ENCODE peak calls at places on chromosomes 16 and 17, in nine cellular contexts. K is pancreas; J is SJCRH30; H is adrenal gland; U is GM23338; D is suprapubic skin; E is CD8-positive, alpha-beta memory T cell; X is aorta; S is A549. Z is an unnamed sample. For H3K4me1, the result is how much of the 10 kb centered on the place peaks cover.

GRCh38 chr17:67293251-67294203 is 48.5 kb upstream of the HELZ start:
- DNase-seq in K (peak), J (peak), H (peak), U (peak), D (peak), E (peak), X (peak), S (peak), Z (no peak)

GRCh38 chr16:53417011-53417410 is 17.3 kb upstream of the RBL2 start:
- DNase-seq in K (no peak), J (no peak), H (no peak), U (peak), D (no peak), E (no peak), X (no peak), S (no peak), Z (no peak)

GRCh38 chr16:48918520-48919258 is 308.7 kb upstream of the N4BP1 start:
- DNase-seq in K (no peak), J (no peak), H (no peak), U (peak), D (no peak), E (no peak), X (no peak), S (no peak), Z (no peak)

GRCh38 chr17:79789943-79790804 is 6.7 kb downstream of the CBX8 start:
- DNase-seq in K (peak), J (no peak), H (peak), U (peak), D (no peak), E (no peak), X (peak), S (peak), Z (no peak)

GRCh38 chr16:71894229-71894920 is 956 bp upstream of the IST1 start:
- DNase-seq in K (no peak), J (peak), H (peak), U (peak), D (no peak), E (peak), X (peak), S (no peak), Z (no peak)

GRCh38 chr17:55381017-55381770 is 40.4 kb downstream of the MMD start:
- DNase-seq in K (no peak), J (no peak), H (no peak), U (no peak), D (no peak), E (no peak), X (no peak), S (no peak), Z (no peak)

GRCh38 chr16:85018529-85019236 is 7.3 kb upstream of the ZDHHC7 start:
- DNase-seq in K (no peak), J (no peak), H (no peak), U (no peak), D (no peak), E (no peak), X (peak), S (no peak), Z (no peak)

GRCh38 chr16:89383095-89384003 is 107.0 kb downstream of the ANKRD11 start:
- DNase-seq in K (peak), J (peak), H (peak), U (peak), D (no peak), E (no peak), X (no peak), S (no peak), Z (no peak)

GRCh38 chr16:26161461-26162180 is 469.9 kb downstream of the HS3ST4 start:
- DNase-seq in K (no peak), J (peak), H (no peak), U (no peak), D (no peak), E (no peak), X (no peak), S (no peak), Z (no peak)

GRCh38 chr16:85673529-85674417 is 15.0 kb downstream of the GINS2 start:
- DNase-seq in K (peak), J (no peak), H (peak), U (no peak), D (no peak), E (no peak), X (peak), S (no peak), Z (no peak)

DNA sequence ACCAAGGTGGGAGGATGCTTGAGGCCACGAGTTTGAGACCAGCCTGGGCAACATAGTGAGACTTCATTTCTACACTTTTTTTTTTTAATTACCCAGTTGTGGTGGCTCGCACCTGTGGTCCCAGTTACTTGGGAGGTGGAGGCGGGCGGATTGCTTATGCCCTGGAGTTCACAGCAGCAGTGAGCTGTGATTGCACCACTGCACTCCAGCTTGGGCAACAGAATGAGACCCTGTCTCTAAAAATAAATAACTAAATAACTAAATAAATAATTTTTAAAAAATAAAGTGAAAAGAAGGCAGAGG is 9.3 kb downstream of the DNAI2 start:
- DNase-seq in K (peak), J (no peak), H (no peak), U (no peak), D (no peak), E (no peak), X (no peak), S (no peak), Z (no peak)
- H3K4me1 ChIP-seq in K (under half), J (under half), H (under half), U (under half), D (under half), E (half or more), X (under half), S (under half), Z (under half)

DNA sequence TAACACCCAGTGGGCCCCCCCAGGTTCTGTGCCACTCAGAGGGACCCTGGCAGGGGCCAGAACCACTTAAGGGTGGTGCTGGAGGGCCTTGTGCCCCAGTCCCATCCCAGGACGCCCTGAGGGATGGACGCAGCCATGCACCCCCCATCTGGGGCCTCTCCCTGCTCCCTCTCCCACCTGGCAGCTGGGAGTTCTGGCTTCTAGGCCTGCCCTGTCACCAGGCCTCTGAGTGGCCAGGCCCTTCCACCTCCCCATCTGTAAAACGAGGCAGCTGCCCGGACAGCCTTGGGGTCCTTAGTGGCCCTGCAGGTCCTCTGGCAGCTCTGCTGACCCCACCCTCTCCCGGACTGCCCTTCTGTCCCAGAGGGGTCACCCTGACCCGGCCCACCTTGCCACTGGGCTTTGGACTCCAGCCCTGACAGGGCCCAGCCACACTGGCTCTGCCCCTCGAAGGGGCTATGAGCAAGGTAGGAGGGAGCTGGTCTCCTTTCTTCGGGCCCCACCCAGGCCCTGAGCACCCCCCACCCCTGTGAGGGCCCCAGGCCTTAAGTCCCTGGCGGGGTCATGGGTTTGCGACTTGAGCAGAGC is 12.3 kb downstream of the PAM16 start:
- DNase-seq in K (peak), J (no peak), H (no peak), U (no peak), D (no peak), E (no peak), X (peak), S (no peak), Z (no peak)
- H3K4me1 ChIP-seq in K (under half), J (under half), H (under half), U (under half), D (under half), E (under half), X (under half), S (under half), Z (under half)

GRCh38 chr16:12300946-12301500 is 324.5 kb downstream of the SNX29 start:
- DNase-seq in K (no peak), J (no peak), H (no peak), U (no peak), D (no peak), E (no peak), X (no peak), S (no peak), Z (no peak)

GRCh38 chr16:12296991-12297390 is 320.5 kb downstream of the SNX29 start:
- DNase-seq in K (no peak), J (peak), H (no peak), U (no peak), D (no peak), E (no peak), X (no peak), S (no peak), Z (no peak)

GRCh38 chr16:12303649-12304048 is 327.1 kb downstream of the SNX29 start:
- DNase-seq in K (no peak), J (no peak), H (peak), U (no peak), D (no peak), E (no peak), X (no peak), S (no peak), Z (no peak)

GRCh38 chr16:12298285-12298684 is 321.8 kb downstream of the SNX29 start:
- DNase-seq in K (no peak), J (no peak), H (no peak), U (no peak), D (no peak), E (no peak), X (no peak), S (no peak), Z (no peak)

GRCh38 chr16:12300490-12300889 is 324.0 kb downstream of the SNX29 start:
- DNase-seq in K (no peak), J (no peak), H (no peak), U (no peak), D (no peak), E (no peak), X (no peak), S (no peak), Z (no peak)
- H3K4me1 ChIP-seq in K (under half), J (under half), H (under half), U (under half), D (under half), E (under half), X (under half), S (under half), Z (under half)

DNA sequence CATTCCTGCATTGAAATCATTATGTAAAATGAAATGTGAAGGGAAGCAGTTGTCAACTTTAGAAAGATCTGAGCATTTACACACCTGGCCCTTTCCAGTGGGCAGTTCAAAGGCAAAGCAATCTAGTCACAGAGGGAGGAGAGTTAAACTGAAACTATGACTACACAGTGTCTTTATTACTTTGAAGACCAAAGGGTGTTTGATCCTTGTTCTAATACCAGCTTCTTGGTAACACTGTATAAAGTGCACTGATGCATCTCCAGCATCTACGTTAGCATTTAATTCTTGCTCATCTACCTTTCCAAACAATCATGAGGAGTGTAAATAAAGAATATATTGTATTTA is 100.3 kb upstream of the MED13 start:
- DNase-seq in K (no peak), J (no peak), H (no peak), U (no peak), D (no peak), E (no peak), X (no peak), S (no peak), Z (no peak)
- H3K4me1 ChIP-seq in K (under half), J (under half), H (under half), U (under half), D (under half), E (under half), X (under half), S (under half), Z (under half)

GRCh38 chr16:21276090-21276489 is 2.0 kb downstream of the CRYM start:
- DNase-seq in K (no peak), J (no peak), H (no peak), U (no peak), D (no peak), E (no peak), X (no peak), S (no peak), Z (no peak)
- H3K4me1 ChIP-seq in K (under half), J (under half), H (under half), U (under half), D (under half), E (under half), X (under half), S (under half), Z (under half)

DNA sequence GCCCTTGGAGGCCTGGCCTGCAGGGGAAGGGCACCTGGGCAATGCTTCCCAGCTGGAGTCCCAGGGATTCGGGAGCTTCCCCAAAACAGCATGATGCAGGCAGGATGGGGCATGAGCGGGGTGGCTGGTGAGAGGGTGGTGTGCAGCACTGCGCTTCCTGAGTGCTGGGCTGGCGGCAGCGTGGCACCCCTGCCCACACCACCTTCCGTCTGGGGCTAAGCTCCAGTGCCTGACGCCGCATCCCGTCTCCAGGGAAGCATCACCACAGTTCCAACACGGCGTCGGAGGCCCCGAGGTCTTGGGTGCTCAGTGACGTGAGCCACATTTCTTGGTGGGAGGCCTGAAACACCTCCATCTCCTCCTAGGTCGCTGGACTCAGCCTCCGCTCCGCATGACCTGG is 13.8 kb upstream of the MTSS2 start:
- DNase-seq in K (no peak), J (no peak), H (no peak), U (no peak), D (no peak), E (no peak), X (no peak), S (no peak), Z (no peak)
- H3K4me1 ChIP-seq in K (under half), J (half or more), H (half or more), U (under half), D (half or more), E (under half), X (under half), S (half or more), Z (half or more)

GRCh38 chr16:75248142-75248535 is 3.3 kb downstream of the BCAR1 start:
- DNase-seq in K (no peak), J (no peak), H (peak), U (no peak), D (no peak), E (no peak), X (peak), S (no peak), Z (no peak)
- H3K4me1 ChIP-seq in K (under half), J (under half), H (half or more), U (half or more), D (half or more), E (under half), X (under half), S (half or more), Z (half or more)

GRCh38 chr17:1362065-1362848 is 37.8 kb downstream of the YWHAE start:
- DNase-seq in K (no peak), J (no peak), H (no peak), U (no peak), D (no peak), E (no peak), X (no peak), S (no peak), Z (no peak)
- H3K4me1 ChIP-seq in K (under half), J (under half), H (half or more), U (under half), D (half or more), E (under half), X (under half), S (half or more), Z (under half)

GRCh38 chr17:37725021-37725585 is 19.8 kb downstream of the HNF1B start:
- DNase-seq in K (no peak), J (no peak), H (no peak), U (no peak), D (no peak), E (no peak), X (no peak), S (no peak), Z (no peak)
- H3K4me1 ChIP-seq in K (under half), J (under half), H (under half), U (under half), D (under half), E (under half), X (under half), S (under half), Z (under half)

Z was measured in esophagus squamous epithelium.